ENCODE peak calls at places on chromosomes 2 and 18, in six cellular contexts. X, E, T, C, K and U are unnamed samples.

GRCh38 chr2:169011698-169012097 is 19.4 kb downstream of the ABCB11 start:
- DNase-seq in X (no peak), E (no peak), T (no peak), C (no peak), K (no peak), U (no peak)

GRCh38 chr2:10620481-10620880 is 69.3 kb downstream of the NOL10 start:
- DNase-seq in X (no peak), E (no peak), T (peak; percentile 88), C (peak; percentile 87), K (peak; percentile 40), U (no peak)

GRCh38 chr2:97724501-97724900 is 11.1 kb downstream of the ZAP70 start:
- DNase-seq in X (no peak), E (no peak), T (no peak), C (no peak), K (no peak), U (no peak)

GRCh38 chr2:219228745-219229374 is 576 bp downstream of the ATG9A start:
- DNase-seq in X (no peak), E (no peak), T (no peak), C (peak; percentile 23), K (no peak), U (no peak)

GRCh38 chr2:9240745-9241144 is 34.1 kb downstream of the ASAP2 start:
- DNase-seq in X (no peak), E (no peak), T (no peak), C (no peak), K (peak; percentile 49), U (no peak)

GRCh38 chr18:48920408-48921038 is 30.2 kb downstream of the SMAD7 start:
- DNase-seq in X (no peak), E (no peak), T (no peak), C (peak; percentile 4), K (no peak), U (no peak)

GRCh38 chr2:43059183-43059897 is 167.1 kb downstream of the ZFP36L2 start:
- DNase-seq in X (no peak), E (peak; percentile 69), T (peak; percentile 96), C (peak; percentile 94), K (peak; percentile 29), U (no peak)

GRCh38 chr2:241895732-241896641 is 26.5 kb downstream of the RTP5 start:
- DNase-seq in X (no peak), E (peak; percentile 83), T (peak; percentile 51), C (peak; percentile 56), K (no peak), U (no peak)

GRCh38 chr18:58937913-58938312 is 73.2 kb downstream of the ZNF532 start:
- DNase-seq in X (no peak), E (no peak), T (no peak), C (peak; percentile 21), K (no peak), U (no peak)

GRCh38 chr2:23530909-23531276 is 145.9 kb downstream of the KLHL29 start:
- DNase-seq in X (no peak), E (no peak), T (no peak), C (no peak), K (peak; percentile 30), U (no peak)

GRCh38 chr18:33123852-33124251 is 316.7 kb downstream of the CCDC178 start:
- DNase-seq in X (no peak), E (peak; percentile 90), T (no peak), C (no peak), K (no peak), U (no peak)

GRCh38 chr2:54063967-54064535 is 51.4 kb upstream of the ACYP2 start:
- DNase-seq in X (no peak), E (no peak), T (no peak), C (no peak), K (no peak), U (no peak)

GRCh38 chr18:75923169-75923568 is 495.7 kb upstream of the SMIM21 start:
- DNase-seq in X (peak; percentile 10), E (no peak), T (peak; percentile 74), C (peak; percentile 66), K (no peak), U (no peak)

GRCh38 chr2:381919-382833 is 94.3 kb upstream of the ALKAL2 start:
- DNase-seq in X (no peak), E (peak; percentile 51), T (no peak), C (no peak), K (no peak), U (peak; percentile 25)

GRCh38 chr2:226678422-226678821 is 121.2 kb downstream of the IRS1 start:
- DNase-seq in X (no peak), E (no peak), T (no peak), C (no peak), K (peak; percentile 96), U (no peak)

GRCh38 chr18:13291299-13291698 is 72.7 kb downstream of the LDLRAD4 start:
- DNase-seq in X (no peak), E (no peak), T (no peak), C (no peak), K (no peak), U (no peak)

GRCh38 chr2:21924640-21925285 is 801.0 kb downstream of the TDRD15 start:
- DNase-seq in X (no peak), E (no peak), T (no peak), C (no peak), K (no peak), U (no peak)

GRCh38 chr2:170324640-170325046 is 146.7 kb downstream of the MYO3B start:
- DNase-seq in X (peak; percentile 42), E (peak; percentile 61), T (peak; percentile 47), C (peak; percentile 61), K (peak; percentile 61), U (peak; percentile 86)

GRCh38 chr2:61074100-61074499 is 8.4 kb downstream of the SANBR start:
- DNase-seq in X (no peak), E (no peak), T (no peak), C (no peak), K (no peak), U (no peak)

GRCh38 chr2:119849838-119850565 is 90.3 kb downstream of the PTPN4 start:
- DNase-seq in X (no peak), E (no peak), T (no peak), C (peak; percentile 16), K (no peak), U (no peak)